ENCODE peak calls at places on chromosomes 4 and X, in four cellular contexts. One of them, this sample, is unnamed.

GRCh38 chr4:111330786-111331185 is 707.9 kb upstream of the PITX2 start:
- DNase-seq in GM23338: no peak
- DNase-seq in progenitor cell of endocrine pancreas: no peak
- DNase-seq in A549: no peak
- DNase-seq in this sample: no peak

GRCh38 chrX:31449975-31450374 is 378.1 kb upstream of the FTHL17 start:
- DNase-seq in A549: no peak
- DNase-seq in GM23338: no peak
- DNase-seq in progenitor cell of endocrine pancreas: no peak
- DNase-seq in this sample: no peak

GRCh38 chrX:118455013-118455412 is 40.6 kb upstream of the DOCK11 start:
- DNase-seq in A549: no peak
- DNase-seq in progenitor cell of endocrine pancreas: no peak
- DNase-seq in GM23338: no peak
- DNase-seq in this sample: no peak

GRCh38 chr4:109014593-109015412 is 251.9 kb upstream of the ETNPPL start:
- DNase-seq in A549: no peak
- DNase-seq in progenitor cell of endocrine pancreas: no peak
- DNase-seq in GM23338: no peak
- DNase-seq in this sample: no peak

GRCh38 chrX:150035531-150035930 is 97.2 kb upstream of the EOLA2 start:
- DNase-seq in GM23338: no peak
- DNase-seq in A549: peak; percentile 27
- DNase-seq in progenitor cell of endocrine pancreas: no peak
- DNase-seq in this sample: no peak

GRCh38 chr4:113300384-113301011 is 251.0 kb downstream of the ANK2 start:
- DNase-seq in progenitor cell of endocrine pancreas: no peak
- DNase-seq in GM23338: peak; percentile 4
- DNase-seq in A549: peak; percentile 7
- DNase-seq in this sample: no peak

GRCh38 chr4:62923783-62924182 is 1485.5 kb downstream of the TECRL start:
- DNase-seq in GM23338: no peak
- DNase-seq in progenitor cell of endocrine pancreas: no peak
- DNase-seq in A549: no peak
- DNase-seq in this sample: no peak

GRCh38 chrX:70033348-70033747 is 16.4 kb downstream of the AWAT2 start:
- DNase-seq in progenitor cell of endocrine pancreas: no peak
- DNase-seq in A549: peak; percentile 17
- DNase-seq in GM23338: peak; percentile 76
- DNase-seq in this sample: no peak

GRCh38 chr4:4805805-4806345 is 53.6 kb upstream of the MSX1 start:
- DNase-seq in progenitor cell of endocrine pancreas: no peak
- DNase-seq in A549: no peak
- DNase-seq in GM23338: peak; percentile 44
- DNase-seq in this sample: no peak

This sample was measured in pulmonary artery endothelial cell.